ENCODE peak calls at places on chromosomes 3 and 15, in seven cellular contexts. One of them, this sample, is unnamed. For H3K27me3, the result is how much of the 10 kb centered on the place peaks cover.

GRCh38 chr3:102790742-102791141 is 355.9 kb downstream of the ZPLD1 start:
- DNase-seq in HCT116: no peak
- DNase-seq in neuronal stem cell: no peak
- DNase-seq in Peyer's patch: no peak
- DNase-seq in H9: no peak
- DNase-seq in cardiac muscle cell: no peak
- DNase-seq in CD4-positive, CD25-positive, alpha-beta regulatory T cell: no peak
- DNase-seq in this sample: peak

GRCh38 chr3:161221881-161222600 is 930 bp downstream of the NMD3 start:
- DNase-seq in neuronal stem cell: no peak
- DNase-seq in cardiac muscle cell: peak
- DNase-seq in HCT116: no peak
- DNase-seq in H9: no peak
- DNase-seq in CD4-positive, CD25-positive, alpha-beta regulatory T cell: peak
- DNase-seq in Peyer's patch: no peak
- DNase-seq in this sample: peak

GRCh38 chr3:22371592-22372291 is 620.7 kb upstream of the ZNF385D start:
- DNase-seq in neuronal stem cell: peak
- DNase-seq in cardiac muscle cell: no peak
- DNase-seq in H9: peak
- DNase-seq in Peyer's patch: peak
- DNase-seq in HCT116: no peak
- DNase-seq in CD4-positive, CD25-positive, alpha-beta regulatory T cell: no peak
- DNase-seq in this sample: no peak

GRCh38 chr3:15579071-15579470 is 22.3 kb downstream of the HACL1 start:
- DNase-seq in CD4-positive, CD25-positive, alpha-beta regulatory T cell: no peak
- DNase-seq in cardiac muscle cell: no peak
- DNase-seq in H9: no peak
- DNase-seq in HCT116: no peak
- DNase-seq in neuronal stem cell: no peak
- DNase-seq in Peyer's patch: no peak
- DNase-seq in this sample: peak

GRCh38 chr3:189982299-189982945 is 138.3 kb downstream of the P3H2 start:
- DNase-seq in cardiac muscle cell: peak
- DNase-seq in neuronal stem cell: no peak
- DNase-seq in H9: no peak
- DNase-seq in CD4-positive, CD25-positive, alpha-beta regulatory T cell: no peak
- DNase-seq in HCT116: no peak
- DNase-seq in Peyer's patch: no peak
- DNase-seq in this sample: no peak

GRCh38 chr3:46187876-46188275 is 20.2 kb downstream of the CCR1 start:
- DNase-seq in H9: no peak
- DNase-seq in neuronal stem cell: no peak
- DNase-seq in cardiac muscle cell: peak
- DNase-seq in HCT116: peak
- DNase-seq in CD4-positive, CD25-positive, alpha-beta regulatory T cell: no peak
- DNase-seq in Peyer's patch: no peak
- DNase-seq in this sample: no peak

GRCh38 chr3:151795276-151795675 is 18.6 kb upstream of the AADAC start:
- DNase-seq in cardiac muscle cell: peak
- DNase-seq in Peyer's patch: no peak
- DNase-seq in HCT116: no peak
- DNase-seq in neuronal stem cell: no peak
- DNase-seq in CD4-positive, CD25-positive, alpha-beta regulatory T cell: no peak
- DNase-seq in H9: no peak
- DNase-seq in this sample: peak

GRCh38 chr15:67403428-67403827 is 117.5 kb upstream of the C15orf61 start:
- DNase-seq in neuronal stem cell: no peak
- DNase-seq in HCT116: no peak
- DNase-seq in Peyer's patch: no peak
- DNase-seq in H9: no peak
- DNase-seq in CD4-positive, CD25-positive, alpha-beta regulatory T cell: no peak
- DNase-seq in cardiac muscle cell: no peak
- DNase-seq in this sample: no peak

GRCh38 chr3:63405882-63406281 is 127.8 kb downstream of the SYNPR start:
- DNase-seq in Peyer's patch: no peak
- DNase-seq in HCT116: no peak
- DNase-seq in neuronal stem cell: no peak
- DNase-seq in cardiac muscle cell: no peak
- DNase-seq in H9: no peak
- DNase-seq in CD4-positive, CD25-positive, alpha-beta regulatory T cell: no peak
- DNase-seq in this sample: no peak

GRCh38 chr3:55143928-55144671 is 216.2 kb upstream of the LRTM1 start:
- DNase-seq in CD4-positive, CD25-positive, alpha-beta regulatory T cell: no peak
- DNase-seq in Peyer's patch: no peak
- DNase-seq in cardiac muscle cell: peak
- DNase-seq in HCT116: no peak
- DNase-seq in neuronal stem cell: no peak
- DNase-seq in H9: no peak
- DNase-seq in this sample: peak

GRCh38 chr3:130411310-130411709 is 65.8 kb downstream of the COL6A5 start:
- DNase-seq in neuronal stem cell: no peak
- DNase-seq in H9: no peak
- DNase-seq in Peyer's patch: no peak
- DNase-seq in cardiac muscle cell: no peak
- DNase-seq in CD4-positive, CD25-positive, alpha-beta regulatory T cell: no peak
- DNase-seq in HCT116: no peak
- DNase-seq in this sample: no peak

GRCh38 chr3:104069114-104069513 is 1297.6 kb upstream of the ALCAM start:
- DNase-seq in H9: no peak
- DNase-seq in cardiac muscle cell: no peak
- DNase-seq in Peyer's patch: no peak
- DNase-seq in neuronal stem cell: no peak
- DNase-seq in HCT116: no peak
- DNase-seq in CD4-positive, CD25-positive, alpha-beta regulatory T cell: no peak
- DNase-seq in this sample: peak

GRCh38 chr3:32391643-32392529 is at the start of gene CMTM7:
- DNase-seq in CD4-positive, CD25-positive, alpha-beta regulatory T cell: peak
- DNase-seq in Peyer's patch: peak
- DNase-seq in HCT116: peak
- DNase-seq in cardiac muscle cell: peak
- DNase-seq in H9: peak
- DNase-seq in neuronal stem cell: peak
- DNase-seq in this sample: peak

GRCh38 chr15:79130535-79131130 is 40.1 kb upstream of the RASGRF1 start:
- DNase-seq in Peyer's patch: no peak
- DNase-seq in neuronal stem cell: no peak
- DNase-seq in HCT116: no peak
- DNase-seq in H9: no peak
- DNase-seq in cardiac muscle cell: no peak
- DNase-seq in CD4-positive, CD25-positive, alpha-beta regulatory T cell: no peak
- DNase-seq in this sample: no peak

GRCh38 chr15:68340711-68341671 is 63.4 kb downstream of the FEM1B start:
- DNase-seq in cardiac muscle cell: no peak
- DNase-seq in H9: no peak
- DNase-seq in neuronal stem cell: no peak
- DNase-seq in CD4-positive, CD25-positive, alpha-beta regulatory T cell: no peak
- DNase-seq in Peyer's patch: no peak
- DNase-seq in HCT116: no peak
- DNase-seq in this sample: peak

GRCh38 chr3:16174389-16174788 is at the start of gene GALNT15:
- DNase-seq in HCT116: no peak
- DNase-seq in CD4-positive, CD25-positive, alpha-beta regulatory T cell: no peak
- DNase-seq in H9: peak
- DNase-seq in Peyer's patch: peak
- DNase-seq in cardiac muscle cell: peak
- DNase-seq in neuronal stem cell: no peak
- DNase-seq in this sample: peak

GRCh38 chr15:57306305-57306943 is 69.9 kb upstream of the CGNL1 start:
- DNase-seq in cardiac muscle cell: peak
- DNase-seq in neuronal stem cell: peak
- DNase-seq in H9: peak
- DNase-seq in HCT116: peak
- DNase-seq in CD4-positive, CD25-positive, alpha-beta regulatory T cell: peak
- DNase-seq in Peyer's patch: peak
- DNase-seq in this sample: peak

GRCh38 chr3:13042932-13043275 is 30.3 kb downstream of the IQSEC1 start:
- DNase-seq in Peyer's patch: no peak
- DNase-seq in cardiac muscle cell: no peak
- DNase-seq in H9: no peak
- DNase-seq in HCT116: no peak
- DNase-seq in neuronal stem cell: no peak
- DNase-seq in CD4-positive, CD25-positive, alpha-beta regulatory T cell: no peak
- DNase-seq in this sample: no peak

GRCh38 chr3:13039286-13039896 is 33.8 kb downstream of the IQSEC1 start:
- DNase-seq in CD4-positive, CD25-positive, alpha-beta regulatory T cell: no peak
- DNase-seq in neuronal stem cell: no peak
- DNase-seq in Peyer's patch: no peak
- DNase-seq in cardiac muscle cell: no peak
- DNase-seq in HCT116: no peak
- DNase-seq in H9: no peak
- DNase-seq in this sample: no peak

GRCh38 chr3:13042127-13042931 is 30.9 kb downstream of the IQSEC1 start:
- DNase-seq in HCT116: no peak
- DNase-seq in cardiac muscle cell: no peak
- DNase-seq in Peyer's patch: no peak
- DNase-seq in neuronal stem cell: no peak
- DNase-seq in H9: no peak
- DNase-seq in CD4-positive, CD25-positive, alpha-beta regulatory T cell: no peak
- DNase-seq in this sample: no peak

GRCh38 chr3:13040381-13041074 is 32.7 kb downstream of the IQSEC1 start:
- DNase-seq in cardiac muscle cell: no peak
- DNase-seq in CD4-positive, CD25-positive, alpha-beta regulatory T cell: no peak
- DNase-seq in H9: no peak
- DNase-seq in Peyer's patch: no peak
- DNase-seq in HCT116: no peak
- DNase-seq in neuronal stem cell: no peak
- DNase-seq in this sample: no peak

GRCh38 chr3:13041113-13041776 is 32.0 kb downstream of the IQSEC1 start:
- DNase-seq in neuronal stem cell: no peak
- DNase-seq in HCT116: no peak
- DNase-seq in CD4-positive, CD25-positive, alpha-beta regulatory T cell: no peak
- DNase-seq in cardiac muscle cell: no peak
- DNase-seq in H9: no peak
- DNase-seq in Peyer's patch: no peak
- DNase-seq in this sample: no peak
- H3K27me3 ChIP-seq in neuronal stem cell: under half
- H3K27me3 ChIP-seq in HCT116: under half
- H3K27me3 ChIP-seq in CD4-positive, CD25-positive, alpha-beta regulatory T cell: under half
- H3K27me3 ChIP-seq in cardiac muscle cell: under half
- H3K27me3 ChIP-seq in H9: under half
- H3K27me3 ChIP-seq in Peyer's patch: under half
- H3K27me3 ChIP-seq in this sample: half or more

GRCh38 chr15:45101749-45102148 is 12.2 kb downstream of the DUOX2 start:
- DNase-seq in H9: no peak
- DNase-seq in neuronal stem cell: no peak
- DNase-seq in Peyer's patch: no peak
- DNase-seq in CD4-positive, CD25-positive, alpha-beta regulatory T cell: no peak
- DNase-seq in HCT116: no peak
- DNase-seq in cardiac muscle cell: no peak
- DNase-seq in this sample: no peak
- H3K27me3 ChIP-seq in H9: under half
- H3K27me3 ChIP-seq in neuronal stem cell: under half
- H3K27me3 ChIP-seq in Peyer's patch: under half
- H3K27me3 ChIP-seq in CD4-positive, CD25-positive, alpha-beta regulatory T cell: under half
- H3K27me3 ChIP-seq in HCT116: under half
- H3K27me3 ChIP-seq in cardiac muscle cell: half or more
- H3K27me3 ChIP-seq in this sample: half or more

DNA sequence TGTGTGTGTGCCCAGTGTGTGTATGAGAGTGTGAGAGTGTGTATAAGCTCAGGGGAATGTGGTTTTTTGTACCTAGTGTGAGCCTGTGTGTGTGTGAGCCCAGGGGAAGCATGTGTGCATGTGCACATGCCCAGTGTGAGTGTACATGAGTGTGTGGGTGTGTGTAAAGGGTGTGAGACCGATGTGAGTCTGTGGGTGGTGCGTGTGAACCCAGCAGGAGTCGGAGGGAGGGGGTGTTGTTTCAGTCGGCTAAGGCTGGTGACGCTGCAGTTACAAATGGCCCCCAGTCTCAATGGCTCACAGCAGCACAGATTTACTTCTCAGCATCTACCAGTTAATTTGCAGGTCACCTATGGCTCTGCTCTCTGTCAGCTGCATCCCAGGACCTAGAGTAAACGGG is 20.2 kb upstream of the SLC6A1 start:
- DNase-seq in CD4-positive, CD25-positive, alpha-beta regulatory T cell: no peak
- DNase-seq in H9: no peak
- DNase-seq in Peyer's patch: no peak
- DNase-seq in cardiac muscle cell: no peak
- DNase-seq in neuronal stem cell: no peak
- DNase-seq in HCT116: no peak
- DNase-seq in this sample: no peak
- H3K27me3 ChIP-seq in CD4-positive, CD25-positive, alpha-beta regulatory T cell: under half
- H3K27me3 ChIP-seq in H9: under half
- H3K27me3 ChIP-seq in Peyer's patch: under half
- H3K27me3 ChIP-seq in cardiac muscle cell: under half
- H3K27me3 ChIP-seq in neuronal stem cell: under half
- H3K27me3 ChIP-seq in HCT116: half or more
- H3K27me3 ChIP-seq in this sample: half or more

GRCh38 chr3:64489361-64490044 is 198.3 kb downstream of the ADAMTS9 start:
- DNase-seq in cardiac muscle cell: peak
- DNase-seq in H9: peak
- DNase-seq in HCT116: no peak
- DNase-seq in neuronal stem cell: peak
- DNase-seq in Peyer's patch: peak
- DNase-seq in CD4-positive, CD25-positive, alpha-beta regulatory T cell: no peak
- DNase-seq in this sample: no peak
- H3K27me3 ChIP-seq in cardiac muscle cell: under half
- H3K27me3 ChIP-seq in H9: under half
- H3K27me3 ChIP-seq in HCT116: under half
- H3K27me3 ChIP-seq in neuronal stem cell: under half
- H3K27me3 ChIP-seq in Peyer's patch: under half
- H3K27me3 ChIP-seq in CD4-positive, CD25-positive, alpha-beta regulatory T cell: under half
- H3K27me3 ChIP-seq in this sample: under half

DNA sequence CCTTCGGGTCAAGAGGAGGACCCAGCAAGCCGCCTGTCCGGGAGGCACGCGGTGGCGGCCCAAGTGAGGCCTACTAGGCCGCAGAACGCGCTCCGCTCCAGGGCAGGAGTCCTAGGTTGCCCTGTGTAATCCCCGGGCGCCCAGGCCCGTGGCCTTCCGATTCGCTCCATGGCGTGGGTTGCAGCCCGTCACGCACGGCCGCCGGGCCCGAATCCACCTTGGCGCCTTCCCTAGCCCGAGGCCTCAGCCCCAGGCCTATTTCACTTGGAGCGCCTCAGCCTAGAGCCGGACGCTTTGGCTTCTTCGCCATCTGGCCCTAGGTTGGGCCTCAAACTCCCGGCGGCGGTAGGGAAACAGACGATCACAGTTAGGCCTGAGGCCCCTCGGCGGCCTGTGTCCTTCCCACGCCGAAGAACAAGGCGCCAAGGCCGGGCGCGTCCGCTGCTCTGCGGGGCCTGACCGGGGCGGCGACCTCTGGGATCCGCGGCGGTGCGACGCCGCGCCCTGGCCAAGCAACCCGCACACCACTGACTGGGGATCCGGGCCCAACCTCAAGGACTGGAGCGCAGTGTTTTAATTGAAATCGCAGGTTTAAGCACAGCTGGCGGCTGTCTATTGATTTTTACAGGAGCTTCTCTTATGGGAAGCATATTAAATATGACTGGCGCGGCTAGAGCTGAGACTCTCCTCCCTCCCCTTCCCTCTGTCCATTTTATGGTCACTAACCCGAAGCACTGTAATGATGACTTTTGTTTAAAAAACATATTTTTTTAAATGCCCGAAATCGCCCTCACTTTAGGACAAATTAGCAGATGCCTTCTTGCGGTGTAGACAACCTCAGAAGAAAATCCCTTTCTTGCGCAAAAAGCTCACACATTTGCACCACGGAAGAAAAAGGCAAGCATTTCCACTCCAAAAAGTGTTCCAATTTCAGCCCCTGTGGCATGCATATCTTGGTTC is 3.8 kb upstream of the FEZF2 start:
- DNase-seq in neuronal stem cell: no peak
- DNase-seq in HCT116: no peak
- DNase-seq in CD4-positive, CD25-positive, alpha-beta regulatory T cell: no peak
- DNase-seq in H9: peak
- DNase-seq in Peyer's patch: no peak
- DNase-seq in cardiac muscle cell: no peak
- DNase-seq in this sample: no peak
- H3K27me3 ChIP-seq in neuronal stem cell: under half
- H3K27me3 ChIP-seq in HCT116: under half
- H3K27me3 ChIP-seq in CD4-positive, CD25-positive, alpha-beta regulatory T cell: under half
- H3K27me3 ChIP-seq in H9: half or more
- H3K27me3 ChIP-seq in Peyer's patch: under half
- H3K27me3 ChIP-seq in cardiac muscle cell: half or more
- H3K27me3 ChIP-seq in this sample: half or more

This sample was measured in adipocyte.